ENCODE peak calls at places on chromosomes 12 and 14, in four cellular contexts. Q is Karpas-422, I is lower lobe of right lung, J is upper lobe of left lung. B is an unnamed sample.
A peak's percentile ranks its signal among the peaks of the same experiment; 100 is the strongest.

GRCh38 chr14:51908086-51908485 is 47.7 kb downstream of the GNG2 start:
- DNase-seq in I (no peak), Q (no peak), J (no peak), B (no peak)

GRCh38 chr12:102118874-102119273 is 1.0 kb downstream of the NUP37 start:
- DNase-seq in J (no peak), Q (no peak), I (no peak), B (no peak)

GRCh38 chr14:35754671-35755070 is 54.4 kb downstream of the RALGAPA1 start:
- DNase-seq in I (no peak), Q (no peak), J (no peak), B (no peak)

GRCh38 chr12:98754095-98754494 is 109.0 kb downstream of the APAF1 start:
- DNase-seq in Q (no peak), J (no peak), I (no peak), B (peak; percentile 7)

GRCh38 chr14:62039871-62040270 is 277.7 kb downstream of the SNAPC1 start:
- DNase-seq in I (no peak), J (no peak), Q (peak; percentile 59), B (no peak)

GRCh38 chr14:69247691-69248440 is 12.1 kb upstream of the GALNT16 start:
- DNase-seq in J (no peak), Q (peak; percentile 59), I (no peak), B (no peak)

GRCh38 chr14:51780006-51780692 is 80.3 kb upstream of the GNG2 start:
- DNase-seq in Q (peak; percentile 95), I (peak; percentile 66), J (peak; percentile 66), B (peak; percentile 68)

GRCh38 chr14:82725188-82725587 is 1191.5 kb upstream of the SEL1L start:
- DNase-seq in Q (no peak), J (no peak), I (no peak), B (no peak)

GRCh38 chr14:81831128-81831815 is 297.6 kb upstream of the SEL1L start:
- DNase-seq in I (no peak), J (no peak), Q (no peak), B (peak; percentile 20)

GRCh38 chr14:58637040-58637390 is 747 bp upstream of the DACT1 start:
- DNase-seq in Q (no peak), J (no peak), I (no peak), B (peak; percentile 42)

GRCh38 chr12:113591480-113591971 is 119.9 kb upstream of the LHX5 start:
- DNase-seq in Q (no peak), I (peak; percentile 66), J (no peak), B (no peak)

GRCh38 chr14:69720912-69721311 is 46.0 kb upstream of the SRSF5 start:
- DNase-seq in I (no peak), Q (no peak), J (no peak), B (no peak)

GRCh38 chr12:84793558-84794367 is 118.8 kb downstream of the SLC6A15 start:
- DNase-seq in J (no peak), Q (no peak), I (no peak), B (no peak)

GRCh38 chr12:21223930-21224329 is 92.9 kb downstream of the SLCO1B1 start:
- DNase-seq in I (no peak), J (no peak), Q (no peak), B (no peak)

GRCh38 chr12:131832393-131833231 is 4.4 kb downstream of the MMP17 start:
- DNase-seq in J (no peak), Q (no peak), I (peak; percentile 51), B (no peak)

GRCh38 chr12:47982311-47982710 is 18.9 kb downstream of the TMEM106C start:
- DNase-seq in Q (no peak), J (no peak), I (no peak), B (no peak)

GRCh38 chr12:8860165-8860961 is 37.9 kb downstream of the A2ML1 start:
- DNase-seq in Q (peak; percentile 79), J (peak; percentile 32), I (no peak), B (peak; percentile 49)

GRCh38 chr12:79515526-79515935 is 175.2 kb downstream of the PAWR start:
- DNase-seq in I (no peak), Q (no peak), J (no peak), B (no peak)

DNA sequence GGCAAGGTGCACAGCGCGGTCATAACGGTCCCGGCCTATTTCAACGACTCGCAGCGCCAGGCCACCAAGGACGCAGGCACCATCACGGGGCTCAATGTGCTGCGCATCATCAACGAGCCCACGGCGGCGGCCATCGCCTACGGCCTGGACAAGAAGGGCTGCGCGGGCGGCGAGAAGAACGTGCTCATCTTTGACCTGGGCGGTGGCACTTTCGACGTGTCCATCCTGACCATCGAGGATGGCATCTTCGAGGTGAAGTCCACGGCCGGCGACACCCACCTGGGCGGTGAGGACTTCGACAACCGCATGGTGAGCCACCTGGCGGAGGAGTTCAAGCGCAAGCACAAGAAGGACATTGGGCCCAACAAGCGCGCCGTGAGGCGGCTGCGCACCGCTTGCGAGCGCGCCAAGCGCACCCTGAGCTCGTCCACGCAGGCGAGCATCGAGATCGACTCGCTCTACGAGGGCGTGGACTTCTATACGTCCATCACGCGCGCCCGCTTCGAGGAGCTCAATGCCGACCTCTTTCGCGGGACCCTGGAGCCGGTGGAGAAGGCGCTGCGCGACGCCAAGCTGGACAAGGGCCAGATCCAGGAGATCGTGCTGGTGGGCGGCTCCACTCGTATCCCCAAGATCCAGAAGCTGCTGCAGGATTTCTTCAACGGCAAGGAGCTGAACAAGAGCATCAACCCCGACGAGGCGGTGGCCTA is 875 bp downstream of the HSPA2 start:
- DNase-seq in Q (no peak), I (peak; percentile 58), J (no peak), B (no peak)
- H3K4me3 ChIP-seq in Q (no peak overlapping the region), I (peak overlapping the region; percentile 78), J (no peak overlapping the region), B (peak overlapping the region; percentile 6)

DNA sequence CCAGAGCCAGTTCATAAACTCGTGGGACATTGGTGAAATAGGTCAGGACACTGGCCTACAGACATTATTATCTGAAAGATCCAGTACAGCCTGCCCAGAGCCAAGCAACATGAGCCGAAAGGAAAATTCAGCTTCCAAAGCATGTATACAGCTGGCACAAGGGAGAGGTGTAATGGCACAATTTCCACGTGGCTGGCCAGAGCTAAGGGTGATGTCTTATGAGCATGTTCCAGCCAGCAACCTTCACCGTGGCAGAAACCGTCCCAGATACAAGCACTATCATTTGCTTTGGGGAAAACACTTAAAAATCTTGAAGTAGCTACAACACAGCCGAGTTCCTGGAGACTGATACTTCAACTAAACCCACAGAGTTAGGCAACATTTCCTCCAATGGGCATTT is 44.6 kb downstream of the CORO1C start:
- DNase-seq in Q (no peak), J (peak; percentile 70), I (no peak), B (no peak)
- H3K4me1 ChIP-seq in Q (peaks cover 25% of the 10 kb centered on the region), J (peaks cover 76% of the 10 kb centered on the region), I (peaks cover 71% of the 10 kb centered on the region), B (peaks cover 10% of the 10 kb centered on the region)

GRCh38 chr12:59847127-59847526 is 251.3 kb downstream of the SLC16A7 start:
- DNase-seq in J (no peak), I (no peak), Q (no peak), B (no peak)
- H3K4me3 ChIP-seq in J (no peak overlapping the region), I (no peak overlapping the region), Q (no peak overlapping the region), B (no peak overlapping the region)

GRCh38 chr14:104296388-104297312 is 158.3 kb downstream of the KIF26A start:
- DNase-seq in J (no peak), Q (no peak), I (peak; percentile 20), B (no peak)
- H3K4me1 ChIP-seq in J (peaks cover 6% of the 10 kb centered on the region), Q (no peaks in the 10 kb centered on the region), I (peaks cover 3% of the 10 kb centered on the region), B (no peaks in the 10 kb centered on the region)

GRCh38 chr14:30194769-30195168 is 267.1 kb upstream of the PRKD1 start:
- DNase-seq in I (no peak), Q (no peak), J (no peak), B (no peak)
- H3K4me3 ChIP-seq in I (no peak overlapping the region), Q (no peak overlapping the region), J (no peak overlapping the region), B (no peak overlapping the region)

GRCh38 chr14:37545174-37545573 is 49.9 kb downstream of the FOXA1 start:
- DNase-seq in J (no peak), I (no peak), Q (no peak), B (no peak)
- H3K4me1 ChIP-seq in J (no peaks in the 10 kb centered on the region), I (no peaks in the 10 kb centered on the region), Q (peaks cover 5% of the 10 kb centered on the region), B (no peaks in the 10 kb centered on the region)